ENCODE peak calls at places on chromosomes 3 and 15, in four cellular contexts. Z is GM12878, L is H1, J is SK-N-SH. A is an unnamed sample.
A peak's percentile ranks its signal among the peaks of the same experiment; 100 is the strongest.

GRCh38 chr15:101675796-101676582 is 23.8 kb upstream of the TM2D3 start:
- DNase-seq in Z (no peak), L (no peak), J (no peak), A (no peak)

GRCh38 chr3:178043084-178043483 is 493.2 kb upstream of the KCNMB2 start:
- DNase-seq in Z (no peak), L (no peak), J (no peak), A (no peak)

GRCh38 chr3:45163481-45163880 is 17.3 kb upstream of the CDCP1 start:
- DNase-seq in Z (no peak), L (no peak), J (no peak), A (no peak)

GRCh38 chr3:196942915-196943277 is 568 bp upstream of the NCBP2 start:
- DNase-seq in Z (no peak), L (no peak), J (peak; percentile 49), A (peak; percentile 71)

GRCh38 chr15:56736308-56736707 is 3.0 kb upstream of the ZNF280D start:
- DNase-seq in Z (no peak), L (no peak), J (no peak), A (peak; percentile 28)

GRCh38 chr3:66115858-66116654 is 77.3 kb upstream of the MAGI1 start:
- DNase-seq in Z (no peak), L (peak; percentile 54), J (peak; percentile 19), A (no peak)

GRCh38 chr3:8635625-8636024 is 9.0 kb downstream of the SSUH2 start:
- DNase-seq in Z (no peak), L (no peak), J (no peak), A (no peak)

GRCh38 chr3:39548282-39548681 is 80.8 kb downstream of the MOBP start:
- DNase-seq in Z (no peak), L (no peak), J (no peak), A (no peak)

GRCh38 chr15:29054171-29055045 is 168.6 kb downstream of the APBA2 start:
- DNase-seq in Z (no peak), L (no peak), J (no peak), A (no peak)

GRCh38 chr15:95468820-95469219 is 861.7 kb upstream of the NR2F2 start:
- DNase-seq in Z (no peak), L (no peak), J (no peak), A (no peak)

GRCh38 chr3:62371032-62371734 is 2.2 kb downstream of the FEZF2 start:
- DNase-seq in Z (no peak), L (no peak), J (peak; percentile 41), A (no peak)

GRCh38 chr15:79881254-79881653 is 15.6 kb downstream of the MTHFS start:
- DNase-seq in Z (no peak), L (no peak), J (no peak), A (peak; percentile 44)

GRCh38 chr3:8575364-8576104 is 69.1 kb downstream of the SSUH2 start:
- DNase-seq in Z (no peak), L (no peak), J (no peak), A (no peak)

GRCh38 chr3:189458536-189458935 is 172.7 kb upstream of the TP63 start:
- DNase-seq in Z (no peak), L (no peak), J (peak; percentile 64), A (no peak)

GRCh38 chr3:18891641-18892040 is 256.7 kb upstream of the KCNH8 start:
- DNase-seq in Z (no peak), L (no peak), J (no peak), A (no peak)

GRCh38 chr3:159785276-159785675 is 203.4 kb upstream of the IL12A start:
- DNase-seq in Z (no peak), L (no peak), J (no peak), A (no peak)

GRCh38 chr15:74311734-74312444 is 55.6 kb downstream of the CYP11A1 start:
- DNase-seq in Z (no peak), L (no peak), J (peak; percentile 70), A (peak; percentile 79)

GRCh38 chr3:172561894-172562664 is 38.8 kb upstream of the TNFSF10 start:
- DNase-seq in Z (no peak), L (no peak), J (no peak), A (no peak)

GRCh38 chr15:75763137-75763611 is 50.5 kb upstream of the CSPG4 start:
- DNase-seq in Z (no peak), L (no peak), J (no peak), A (no peak)

GRCh38 chr3:63974451-63974850 is 48.8 kb downstream of the PSMD6 start:
- DNase-seq in Z (no peak), L (no peak), J (no peak), A (no peak)

GRCh38 chr3:73472429-73472828 is 152.3 kb downstream of the PDZRN3 start:
- DNase-seq in Z (no peak), L (no peak), J (peak; percentile 36), A (no peak)
- TF ChIP-seq CHD2 in Z (no peak), L (no peak), J (peak; percentile 11), A (no peak)

DNA sequence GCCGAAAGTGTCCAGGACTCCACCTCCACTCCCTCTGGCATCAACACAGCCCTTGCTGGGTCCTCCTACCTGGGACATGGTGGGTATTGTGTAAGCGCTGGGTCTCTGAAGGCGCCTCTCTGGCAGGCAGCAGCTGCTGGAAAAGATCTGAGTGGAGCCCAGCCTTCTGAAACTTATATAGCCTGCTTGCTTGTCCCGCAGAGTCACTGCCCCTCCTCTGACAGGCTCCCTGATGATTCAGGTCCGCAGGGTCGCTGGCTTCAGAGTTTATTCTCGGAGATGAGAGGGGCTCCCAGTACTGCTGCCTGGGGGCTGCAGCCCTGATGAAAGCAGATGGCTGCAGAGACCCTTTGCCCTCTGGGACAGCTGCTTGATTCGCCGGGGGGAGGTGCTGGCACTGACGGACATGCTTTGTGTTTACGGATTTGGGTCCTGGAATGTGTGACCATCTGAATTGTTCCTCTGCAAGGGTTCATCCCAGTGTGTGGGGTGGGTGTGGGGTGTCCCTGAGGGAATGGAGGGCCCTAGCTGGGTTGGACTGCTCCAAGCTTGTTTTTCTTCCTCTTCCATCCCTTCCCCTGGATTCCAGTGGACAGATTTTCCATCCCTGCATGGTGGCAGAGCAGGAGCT is at the start of gene MUSTN1:
- DNase-seq in Z (no peak), L (no peak), J (no peak), A (no peak)
- TF ChIP-seq JUND in Z (no peak), L (no peak), J (no peak), A (no peak)

GRCh38 chr3:20511863-20512262 is 325.9 kb upstream of the SGO1 start:
- DNase-seq in Z (no peak), L (peak; percentile 15), J (peak; percentile 49), A (no peak)
- TF ChIP-seq CHD2 in Z (no peak), L (no peak), J (no peak), A (no peak)

GRCh38 chr3:143536817-143537535 is 311.3 kb downstream of the SLC9A9 start:
- DNase-seq in Z (no peak), L (no peak), J (no peak), A (no peak)
- TF ChIP-seq JUND in Z (no peak), L (no peak), J (no peak), A (no peak)

DNA sequence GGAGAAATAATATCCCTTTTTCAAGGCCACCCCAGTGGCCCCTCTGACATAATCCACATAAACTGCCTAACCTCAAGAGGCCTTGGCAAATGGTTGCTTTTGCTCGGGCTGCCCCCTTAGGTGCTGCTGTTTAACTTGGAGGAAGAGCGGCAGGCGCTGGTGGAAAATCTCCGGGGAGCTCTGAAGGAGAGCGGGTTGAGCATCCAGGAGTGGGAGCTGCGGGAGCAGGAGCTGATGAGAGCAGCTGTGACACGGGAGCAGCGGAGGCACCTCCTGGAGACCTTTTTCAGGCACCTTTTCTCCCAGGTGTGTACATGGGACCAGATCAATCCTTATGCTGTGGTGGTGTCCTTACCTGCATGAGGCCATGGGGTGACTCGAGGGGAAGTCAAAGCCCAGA is 15.0 kb downstream of the DUOX1 start:
- DNase-seq in Z (no peak), L (no peak), J (no peak), A (no peak)
- TF ChIP-seq CHD2 in Z (no peak), L (no peak), J (no peak), A (no peak)

DNA sequence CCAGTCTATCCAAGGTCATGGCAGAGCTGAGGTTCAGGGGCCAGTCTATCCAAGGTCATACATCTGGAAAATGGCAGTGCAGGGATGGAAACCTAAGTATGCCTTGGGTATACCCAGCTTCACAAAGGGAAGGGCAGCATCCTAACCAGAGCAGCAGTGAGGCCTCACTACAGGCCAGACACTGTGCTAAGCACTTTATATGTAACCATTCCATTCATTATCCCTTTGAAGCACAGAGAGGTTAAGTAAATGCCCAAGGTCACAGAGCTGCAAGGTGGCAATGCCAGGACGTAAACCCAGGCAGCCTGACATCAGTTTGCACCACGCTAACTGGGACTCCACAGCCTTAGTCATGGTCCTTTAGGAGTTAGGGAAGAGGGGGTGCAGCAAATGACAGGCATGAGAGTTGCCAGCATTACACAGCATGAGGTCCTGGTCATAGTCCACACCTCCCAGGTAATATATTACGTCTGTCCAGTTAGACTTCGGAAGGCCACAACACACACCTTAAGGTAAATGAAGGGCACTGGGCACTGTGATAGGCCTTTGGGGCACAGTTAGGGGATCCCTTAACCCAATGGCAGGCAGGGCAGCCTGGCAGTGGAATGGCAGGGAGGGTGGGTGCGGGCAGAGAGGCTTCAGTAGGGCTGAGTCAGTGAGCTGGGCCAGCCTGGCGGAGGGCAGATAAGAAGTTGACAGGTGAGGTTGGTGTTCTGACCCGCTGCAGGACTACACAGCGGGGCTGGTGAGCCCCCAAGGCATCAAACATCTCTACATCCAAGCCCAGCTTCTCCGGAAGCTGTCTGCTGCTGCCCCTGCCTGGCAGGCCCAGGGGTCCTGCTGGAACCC is 21.1 kb upstream of the CORO2B start:
- DNase-seq in Z (no peak), L (no peak), J (no peak), A (no peak)
- TF ChIP-seq JUND in Z (no peak), L (no peak), J (no peak), A (no peak)

GRCh38 chr3:10561942-10562565 is 56.7 kb upstream of the ATP2B2 start:
- DNase-seq in Z (no peak), L (no peak), J (no peak), A (no peak)

GRCh38 chr3:10566451-10566850 is 61.1 kb upstream of the ATP2B2 start:
- DNase-seq in Z (no peak), L (no peak), J (no peak), A (no peak)

GRCh38 chr3:10561162-10561561 is 55.8 kb upstream of the ATP2B2 start:
- DNase-seq in Z (no peak), L (no peak), J (no peak), A (no peak)

GRCh38 chr3:10565814-10566213 is 60.4 kb upstream of the ATP2B2 start:
- DNase-seq in Z (no peak), L (no peak), J (no peak), A (no peak)

DNA sequence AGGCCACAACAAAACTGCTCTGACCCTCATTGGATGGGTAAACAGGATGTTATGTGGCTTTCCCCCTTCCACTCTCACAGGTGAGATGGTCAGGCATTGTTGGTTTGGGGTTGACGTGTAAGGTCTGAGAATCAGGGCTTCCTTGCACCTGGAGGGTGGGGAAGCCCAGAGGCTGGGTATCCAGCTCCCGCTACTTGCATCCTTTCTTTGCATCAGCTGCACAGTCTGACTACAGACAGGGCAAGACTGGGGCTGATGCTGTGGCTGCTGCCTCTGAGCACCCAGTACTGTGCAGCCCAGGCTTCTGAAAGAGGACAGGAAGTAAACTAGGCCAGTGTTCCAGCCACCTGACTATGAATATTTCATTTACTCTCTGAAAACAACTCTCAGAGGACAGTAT is 58.0 kb upstream of the ATP2B2 start:
- DNase-seq in Z (no peak), L (no peak), J (no peak), A (no peak)
- TF ChIP-seq CHD2 in Z (no peak), L (no peak), J (no peak), A (no peak)